ENCODE peak calls at places on chromosome 12, in six cellular contexts. Q is fibroblast of pulmonary artery; U is activated CD8-positive, alpha-beta memory T cell treated with anti-CD3 and anti-CD28 coated beads, Interleukin-2, amount 50 U/mL, for 4 hours; B is uterus; G is activated CD4-positive, alpha-beta T cell treated with anti-CD3 and anti-CD28 coated beads, Interleukin-2, amount 10 ng/mL, durations not matched to agents 7 days and 5 days; C is left lung. M is an unnamed sample.

GRCh38 chr12:51023625-51024395 is 2.4 kb downstream of the SLC11A2 start:
- DNase-seq in G (no peak), B (no peak), U (no peak), Q (peak; percentile 12), C (no peak), M (no peak)

GRCh38 chr12:4030938-4031702 is 157.9 kb upstream of the PARP11 start:
- DNase-seq in B (peak; percentile 91), U (peak; percentile 72), C (peak; percentile 93), G (peak; percentile 72), Q (peak; percentile 97), M (peak; percentile 95)

GRCh38 chr12:55797068-55797467 is 20.5 kb downstream of the SARNP start:
- DNase-seq in U (no peak), B (no peak), G (peak; percentile 32), Q (peak; percentile 73), C (no peak), M (no peak)

GRCh38 chr12:20127401-20127800 is 240.9 kb upstream of the PDE3A start:
- DNase-seq in U (no peak), B (no peak), G (no peak), Q (peak; percentile 42), C (no peak), M (no peak)

GRCh38 chr12:15842106-15842505 is 40.1 kb upstream of the STRAP start:
- DNase-seq in G (no peak), B (no peak), Q (peak; percentile 85), C (no peak), U (no peak), M (no peak)

GRCh38 chr12:108622425-108622824 is 11.3 kb downstream of the SELPLG start:
- DNase-seq in B (no peak), C (no peak), Q (peak; percentile 91), U (no peak), G (no peak), M (no peak)

GRCh38 chr12:9064815-9065606 is 50.7 kb downstream of the A2M start:
- DNase-seq in Q (peak; percentile 41), U (no peak), B (peak; percentile 75), C (peak; percentile 92), G (no peak), M (peak; percentile 96)

GRCh38 chr12:119274636-119275065 is 59.9 kb upstream of the CCDC60 start:
- DNase-seq in G (no peak), U (no peak), Q (no peak), C (no peak), B (no peak), M (no peak)

GRCh38 chr12:83664650-83665049 is 977.9 kb downstream of the TMTC2 start:
- DNase-seq in G (no peak), B (no peak), Q (no peak), C (no peak), U (no peak), M (no peak)

GRCh38 chr12:121911824-121912585 is 6.4 kb upstream of the CFAP251 start:
- DNase-seq in C (no peak), G (no peak), U (no peak), B (no peak), Q (no peak), M (no peak)

GRCh38 chr12:109433618-109434017 is 43.5 kb downstream of the KCTD10 start:
- DNase-seq in U (no peak), B (no peak), C (no peak), Q (no peak), G (no peak), M (no peak)

GRCh38 chr12:119486599-119487154 is 106.9 kb upstream of the TMEM233 start:
- DNase-seq in G (no peak), Q (no peak), B (no peak), C (no peak), U (no peak), M (no peak)

GRCh38 chr12:916240-916639 is 33.3 kb downstream of the RAD52 start:
- DNase-seq in C (peak; percentile 80), B (no peak), Q (no peak), U (peak; percentile 25), G (peak; percentile 34), M (no peak)

GRCh38 chr12:6211421-6211869 is 11.2 kb downstream of the CD9 start:
- DNase-seq in B (no peak), C (peak; percentile 74), U (no peak), Q (no peak), G (no peak), M (no peak)

GRCh38 chr12:54019924-54020586 is 8.2 kb upstream of the HOXC6 start:
- DNase-seq in B (no peak), Q (no peak), C (no peak), G (no peak), U (no peak), M (no peak)

GRCh38 chr12:23055004-23055403 is 430.0 kb downstream of the ETNK1 start:
- DNase-seq in C (no peak), G (no peak), B (no peak), Q (peak; percentile 26), U (no peak), M (no peak)